ENCODE peak calls at places on chromosomes 7 and 10, in nine cellular contexts. One of them, this sample, is unnamed.

GRCh38 chr7:77409005-77409738 is 7.0 kb downstream of the GSAP start:
- DNase-seq in astrocyte of the cerebellum: no peak
- DNase-seq in neural progenitor cell: no peak
- DNase-seq in dorsolateral prefrontal cortex: no peak
- DNase-seq in NB4: no peak
- DNase-seq in H1: no peak
- DNase-seq in BJ: no peak
- DNase-seq in thoracic aorta: no peak
- DNase-seq in ascending aorta: no peak
- DNase-seq in this sample: no peak

GRCh38 chr10:98365698-98366530 is 49.1 kb downstream of the PYROXD2 start:
- DNase-seq in astrocyte of the cerebellum: no peak
- DNase-seq in neural progenitor cell: no peak
- DNase-seq in dorsolateral prefrontal cortex: no peak
- DNase-seq in NB4: no peak
- DNase-seq in H1: no peak
- DNase-seq in BJ: no peak
- DNase-seq in thoracic aorta: no peak
- DNase-seq in ascending aorta: no peak
- DNase-seq in this sample: no peak

GRCh38 chr10:35546824-35547225 is 58.3 kb upstream of the GJD4 start:
- DNase-seq in astrocyte of the cerebellum: peak
- DNase-seq in neural progenitor cell: peak
- DNase-seq in dorsolateral prefrontal cortex: no peak
- DNase-seq in NB4: no peak
- DNase-seq in H1: no peak
- DNase-seq in BJ: peak
- DNase-seq in thoracic aorta: no peak
- DNase-seq in ascending aorta: no peak
- DNase-seq in this sample: peak

GRCh38 chr7:27235387-27236052 is 7.1 kb upstream of the EVX1 start:
- DNase-seq in astrocyte of the cerebellum: no peak
- DNase-seq in neural progenitor cell: peak
- DNase-seq in dorsolateral prefrontal cortex: no peak
- DNase-seq in NB4: peak
- DNase-seq in H1: no peak
- DNase-seq in BJ: no peak
- DNase-seq in thoracic aorta: no peak
- DNase-seq in ascending aorta: no peak
- DNase-seq in this sample: no peak

GRCh38 chr7:98214811-98215321 is 3.6 kb downstream of the BHLHA15 start:
- DNase-seq in astrocyte of the cerebellum: no peak
- DNase-seq in neural progenitor cell: no peak
- DNase-seq in dorsolateral prefrontal cortex: no peak
- DNase-seq in NB4: no peak
- DNase-seq in H1: no peak
- DNase-seq in BJ: no peak
- DNase-seq in thoracic aorta: no peak
- DNase-seq in ascending aorta: peak
- DNase-seq in this sample: no peak

GRCh38 chr7:116150588-116150987 is 59.8 kb upstream of the TES start:
- DNase-seq in astrocyte of the cerebellum: no peak
- DNase-seq in neural progenitor cell: no peak
- DNase-seq in dorsolateral prefrontal cortex: no peak
- DNase-seq in NB4: no peak
- DNase-seq in H1: no peak
- DNase-seq in BJ: no peak
- DNase-seq in thoracic aorta: no peak
- DNase-seq in ascending aorta: no peak
- DNase-seq in this sample: no peak

GRCh38 chr7:47378728-47379395 is 203.0 kb downstream of the TNS3 start:
- DNase-seq in astrocyte of the cerebellum: no peak
- DNase-seq in neural progenitor cell: no peak
- DNase-seq in dorsolateral prefrontal cortex: no peak
- DNase-seq in NB4: no peak
- DNase-seq in H1: no peak
- DNase-seq in BJ: no peak
- DNase-seq in thoracic aorta: no peak
- DNase-seq in ascending aorta: no peak
- DNase-seq in this sample: no peak

GRCh38 chr7:80806653-80807052 is 112.2 kb downstream of the SEMA3C start:
- DNase-seq in astrocyte of the cerebellum: peak
- DNase-seq in neural progenitor cell: peak
- DNase-seq in dorsolateral prefrontal cortex: no peak
- DNase-seq in NB4: no peak
- DNase-seq in H1: no peak
- DNase-seq in BJ: no peak
- DNase-seq in thoracic aorta: no peak
- DNase-seq in ascending aorta: no peak
- DNase-seq in this sample: no peak

DNA sequence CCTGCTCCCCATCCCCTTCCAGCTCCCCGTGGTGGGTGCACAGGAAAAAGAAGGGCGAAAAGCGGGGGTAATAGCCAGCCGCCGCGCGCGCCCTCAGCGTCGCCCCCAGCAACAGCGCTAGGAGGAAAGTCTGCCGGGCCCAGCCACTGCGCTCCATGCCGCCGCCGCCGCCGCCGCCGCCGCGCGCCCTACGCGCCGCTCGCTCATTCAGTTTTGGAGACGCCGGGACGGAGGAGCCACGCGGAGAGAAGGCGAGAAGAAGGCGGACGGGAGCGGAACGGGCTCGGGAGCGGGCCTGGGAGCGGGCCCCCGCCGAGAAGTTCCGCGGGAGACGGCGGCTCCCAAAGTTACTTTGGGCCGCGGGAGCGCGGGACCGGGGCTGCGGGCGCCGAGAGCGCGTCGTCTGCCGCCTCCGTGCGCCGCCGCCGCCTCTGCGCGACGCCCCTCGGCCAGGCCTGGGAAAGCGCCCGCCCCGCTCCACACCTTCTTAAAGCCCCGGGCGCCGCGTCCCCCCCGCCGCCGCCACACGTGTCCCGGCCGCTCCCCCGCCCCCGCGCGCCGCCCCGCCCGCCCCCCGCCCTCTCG is at the start of gene RELN:
- DNase-seq in astrocyte of the cerebellum: no peak
- DNase-seq in neural progenitor cell: peak
- DNase-seq in dorsolateral prefrontal cortex: peak
- DNase-seq in NB4: no peak
- DNase-seq in H1: no peak
- DNase-seq in BJ: no peak
- DNase-seq in thoracic aorta: no peak
- DNase-seq in ascending aorta: no peak
- DNase-seq in this sample: no peak
- H3K4me3 ChIP-seq in astrocyte of the cerebellum: peak
- H3K4me3 ChIP-seq in neural progenitor cell: peak
- H3K4me3 ChIP-seq in dorsolateral prefrontal cortex: peak
- H3K4me3 ChIP-seq in NB4: no peak
- H3K4me3 ChIP-seq in H1: peak
- H3K4me3 ChIP-seq in BJ: peak
- H3K4me3 ChIP-seq in thoracic aorta: peak
- H3K4me3 ChIP-seq in ascending aorta: peak
- H3K4me3 ChIP-seq in this sample: peak

GRCh38 chr10:84523509-84523908 is 195.1 kb downstream of the CCSER2 start:
- DNase-seq in astrocyte of the cerebellum: no peak
- DNase-seq in neural progenitor cell: peak
- DNase-seq in dorsolateral prefrontal cortex: no peak
- DNase-seq in NB4: no peak
- DNase-seq in H1: no peak
- DNase-seq in BJ: no peak
- DNase-seq in thoracic aorta: no peak
- DNase-seq in ascending aorta: no peak
- DNase-seq in this sample: no peak

GRCh38 chr10:84521015-84521414 is 192.6 kb downstream of the CCSER2 start:
- DNase-seq in astrocyte of the cerebellum: no peak
- DNase-seq in neural progenitor cell: no peak
- DNase-seq in dorsolateral prefrontal cortex: no peak
- DNase-seq in NB4: no peak
- DNase-seq in H1: no peak
- DNase-seq in BJ: no peak
- DNase-seq in thoracic aorta: no peak
- DNase-seq in ascending aorta: no peak
- DNase-seq in this sample: no peak

GRCh38 chr10:84521468-84521867 is 193.1 kb downstream of the CCSER2 start:
- DNase-seq in astrocyte of the cerebellum: no peak
- DNase-seq in neural progenitor cell: no peak
- DNase-seq in dorsolateral prefrontal cortex: no peak
- DNase-seq in NB4: no peak
- DNase-seq in H1: no peak
- DNase-seq in BJ: no peak
- DNase-seq in thoracic aorta: no peak
- DNase-seq in ascending aorta: no peak
- DNase-seq in this sample: no peak

GRCh38 chr10:84524435-84524834 is 196.0 kb downstream of the CCSER2 start:
- DNase-seq in astrocyte of the cerebellum: no peak
- DNase-seq in neural progenitor cell: no peak
- DNase-seq in dorsolateral prefrontal cortex: no peak
- DNase-seq in NB4: no peak
- DNase-seq in H1: no peak
- DNase-seq in BJ: no peak
- DNase-seq in thoracic aorta: no peak
- DNase-seq in ascending aorta: no peak
- DNase-seq in this sample: no peak

DNA sequence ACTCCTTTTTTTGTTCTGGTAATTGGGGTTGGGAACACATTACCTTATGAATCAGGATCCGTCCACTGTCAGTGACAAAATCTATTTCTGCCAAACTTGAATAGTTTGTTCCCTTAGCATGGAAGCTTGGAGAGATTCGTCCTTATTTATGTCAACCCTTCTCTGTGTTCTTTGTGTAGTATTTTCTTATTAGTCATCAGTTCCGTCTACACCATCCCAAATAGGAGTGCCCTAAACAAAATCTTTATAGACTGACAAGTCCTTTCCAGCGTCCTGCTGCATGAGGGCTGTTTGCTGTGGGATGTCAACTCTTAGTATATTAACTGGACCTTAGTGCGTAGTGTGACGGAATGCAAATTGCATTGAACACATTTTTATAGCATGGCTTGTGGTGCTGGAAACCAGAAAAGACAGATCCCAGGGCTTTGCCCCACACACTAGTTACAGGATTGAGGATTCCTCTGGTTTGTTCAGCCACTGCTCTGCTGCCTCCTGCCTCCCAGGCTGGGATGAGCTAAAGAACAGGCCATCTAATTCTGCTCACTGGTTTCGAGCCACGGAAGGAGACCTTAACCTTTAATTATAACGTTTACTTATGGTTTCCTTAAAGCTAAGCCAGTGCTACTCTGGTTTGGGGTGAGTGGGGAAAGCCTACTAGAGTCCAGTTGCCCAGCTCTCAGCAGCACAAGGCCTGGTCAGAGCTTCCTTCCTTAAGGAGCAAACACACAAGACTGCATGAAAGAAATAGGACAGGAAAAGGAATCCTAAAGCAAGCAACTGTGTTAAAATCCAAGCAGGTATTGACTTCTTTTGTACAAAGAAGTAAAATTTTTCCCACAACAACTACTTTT is 194.4 kb downstream of the CCSER2 start:
- DNase-seq in astrocyte of the cerebellum: no peak
- DNase-seq in neural progenitor cell: no peak
- DNase-seq in dorsolateral prefrontal cortex: no peak
- DNase-seq in NB4: no peak
- DNase-seq in H1: no peak
- DNase-seq in BJ: no peak
- DNase-seq in thoracic aorta: no peak
- DNase-seq in ascending aorta: no peak
- DNase-seq in this sample: no peak
- TF ChIP-seq CTCF in astrocyte of the cerebellum: peak
- TF ChIP-seq CTCF in neural progenitor cell: no peak
- TF ChIP-seq CTCF in dorsolateral prefrontal cortex: no peak
- TF ChIP-seq CTCF in NB4: no peak
- TF ChIP-seq CTCF in H1: no peak
- TF ChIP-seq CTCF in BJ: no peak
- TF ChIP-seq CTCF in thoracic aorta: no peak
- TF ChIP-seq CTCF in ascending aorta: no peak
- TF ChIP-seq CTCF in this sample: no peak

DNA sequence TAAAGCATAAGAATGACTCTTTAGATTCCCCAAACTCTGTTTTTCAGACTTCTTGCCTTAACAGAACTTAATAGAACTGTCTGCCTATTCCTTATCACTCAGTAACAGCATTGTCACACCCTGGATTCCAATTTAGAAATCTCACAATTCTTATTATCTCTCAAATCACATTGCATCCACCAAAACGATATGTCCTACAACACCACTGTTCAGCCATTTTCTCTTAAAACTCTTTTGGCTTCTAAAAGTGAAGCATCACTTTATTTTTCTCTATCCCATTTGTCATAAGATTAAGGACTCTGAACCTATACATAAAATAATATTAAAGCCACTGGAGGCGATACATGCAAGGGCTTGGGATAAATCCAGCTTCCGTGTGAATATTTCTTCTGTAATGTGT is 1.2 kb upstream of the CPED1 start:
- DNase-seq in astrocyte of the cerebellum: no peak
- DNase-seq in neural progenitor cell: no peak
- DNase-seq in dorsolateral prefrontal cortex: no peak
- DNase-seq in NB4: no peak
- DNase-seq in H1: no peak
- DNase-seq in BJ: no peak
- DNase-seq in thoracic aorta: no peak
- DNase-seq in ascending aorta: no peak
- DNase-seq in this sample: no peak
- H3K4me3 ChIP-seq in astrocyte of the cerebellum: no peak
- H3K4me3 ChIP-seq in neural progenitor cell: no peak
- H3K4me3 ChIP-seq in dorsolateral prefrontal cortex: no peak
- H3K4me3 ChIP-seq in NB4: no peak
- H3K4me3 ChIP-seq in H1: no peak
- H3K4me3 ChIP-seq in BJ: no peak
- H3K4me3 ChIP-seq in thoracic aorta: no peak
- H3K4me3 ChIP-seq in ascending aorta: no peak
- H3K4me3 ChIP-seq in this sample: no peak

GRCh38 chr7:99876933-99877332 is at the start of gene OR2AE1:
- DNase-seq in astrocyte of the cerebellum: no peak
- DNase-seq in neural progenitor cell: no peak
- DNase-seq in dorsolateral prefrontal cortex: no peak
- DNase-seq in NB4: no peak
- DNase-seq in H1: no peak
- DNase-seq in BJ: no peak
- DNase-seq in thoracic aorta: no peak
- DNase-seq in ascending aorta: no peak
- DNase-seq in this sample: no peak

GRCh38 chr7:99881370-99881769 is 4.5 kb upstream of the OR2AE1 start:
- DNase-seq in astrocyte of the cerebellum: no peak
- DNase-seq in neural progenitor cell: no peak
- DNase-seq in dorsolateral prefrontal cortex: no peak
- DNase-seq in NB4: no peak
- DNase-seq in H1: no peak
- DNase-seq in BJ: no peak
- DNase-seq in thoracic aorta: no peak
- DNase-seq in ascending aorta: no peak
- DNase-seq in this sample: no peak

DNA sequence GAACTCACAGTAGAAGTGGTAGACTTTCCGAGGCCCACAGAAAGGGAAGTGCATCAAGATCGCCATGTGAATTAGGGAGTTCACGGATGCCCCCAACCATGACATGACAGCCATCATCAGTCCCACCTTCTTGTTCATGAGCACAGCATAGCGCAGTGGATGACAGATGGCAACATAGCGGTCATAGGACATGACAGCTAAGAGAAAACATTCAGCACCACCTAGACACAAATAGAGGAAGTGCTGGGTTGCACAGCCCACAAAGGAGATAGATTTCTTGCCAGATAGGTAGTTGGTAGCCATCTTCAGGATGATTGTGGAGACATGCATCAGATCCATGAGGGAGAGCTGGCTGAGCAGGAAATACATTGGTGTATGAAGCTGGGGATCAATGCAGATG is 342 bp downstream of the OR2AE1 start:
- DNase-seq in astrocyte of the cerebellum: no peak
- DNase-seq in neural progenitor cell: no peak
- DNase-seq in dorsolateral prefrontal cortex: no peak
- DNase-seq in NB4: peak
- DNase-seq in H1: no peak
- DNase-seq in BJ: no peak
- DNase-seq in thoracic aorta: no peak
- DNase-seq in ascending aorta: no peak
- DNase-seq in this sample: no peak
- TF ChIP-seq CTCF in astrocyte of the cerebellum: no peak
- TF ChIP-seq CTCF in neural progenitor cell: no peak
- TF ChIP-seq CTCF in dorsolateral prefrontal cortex: no peak
- TF ChIP-seq CTCF in NB4: peak
- TF ChIP-seq CTCF in H1: no peak
- TF ChIP-seq CTCF in BJ: no peak
- TF ChIP-seq CTCF in thoracic aorta: no peak
- TF ChIP-seq CTCF in ascending aorta: no peak
- TF ChIP-seq CTCF in this sample: no peak